ENCODE peak calls at places on chromosomes 11 and 22, in eight cellular contexts. M, N, T, H, W, D, L and F are unnamed samples. For H3K36me3, the result is how much of the 10 kb centered on the place peaks cover.

GRCh38 chr11:114026355-114026754 is 33.2 kb upstream of the ZBTB16 start:
- DNase-seq in M (no peak), N (peak), T (no peak), H (no peak), W (no peak), D (no peak), L (no peak), F (no peak)

GRCh38 chr11:33449798-33450197 is 192.6 kb downstream of the HIPK3 start:
- DNase-seq in M (no peak), N (peak), T (no peak), H (no peak), W (no peak), D (no peak), L (no peak), F (no peak)

GRCh38 chr11:85680897-85681296 is 5.1 kb downstream of the CCDC89 start:
- DNase-seq in M (no peak), N (no peak), T (no peak), H (no peak), W (no peak), D (no peak), L (peak), F (no peak)

GRCh38 chr11:95283653-95284052 is 52.7 kb upstream of the SESN3 start:
- DNase-seq in M (no peak), N (peak), T (no peak), H (no peak), W (no peak), D (no peak), L (no peak), F (no peak)

GRCh38 chr11:65355776-65356393 is 1.3 kb downstream of the TIGD3 start:
- DNase-seq in M (peak), N (no peak), T (no peak), H (peak), W (no peak), D (peak), L (peak), F (peak)

GRCh38 chr11:75463106-75463774 is 30.2 kb upstream of the KLHL35 start:
- DNase-seq in M (no peak), N (no peak), T (no peak), H (peak), W (no peak), D (no peak), L (peak), F (no peak)

GRCh38 chr11:65109231-65110198 is 2.2 kb upstream of the TM7SF2 start:
- DNase-seq in M (peak), N (no peak), T (no peak), H (no peak), W (no peak), D (no peak), L (no peak), F (no peak)

GRCh38 chr22:17121235-17122195 is at the start of gene TMEM121B:
- DNase-seq in M (peak), N (peak), T (peak), H (peak), W (no peak), D (peak), L (peak), F (peak)

GRCh38 chr11:110712643-110713468 is 619 bp upstream of the ARHGAP20 start:
- DNase-seq in M (peak), N (peak), T (peak), H (no peak), W (no peak), D (peak), L (peak), F (peak)

GRCh38 chr11:46307785-46308341 is 30.4 kb downstream of the CREB3L1 start:
- DNase-seq in M (no peak), N (no peak), T (no peak), H (no peak), W (no peak), D (no peak), L (no peak), F (no peak)

GRCh38 chr11:11072067-11072466 is 214.2 kb upstream of the ZBED5 start:
- DNase-seq in M (no peak), N (no peak), T (no peak), H (no peak), W (no peak), D (no peak), L (no peak), F (no peak)

GRCh38 chr11:58965246-58965985 is 26.1 kb downstream of the GLYATL1 start:
- DNase-seq in M (no peak), N (no peak), T (no peak), H (no peak), W (no peak), D (no peak), L (no peak), F (no peak)

GRCh38 chr11:2215561-2216399 is 44.2 kb upstream of the TH start:
- DNase-seq in M (peak), N (no peak), T (no peak), H (peak), W (no peak), D (peak), L (no peak), F (no peak)

DNA sequence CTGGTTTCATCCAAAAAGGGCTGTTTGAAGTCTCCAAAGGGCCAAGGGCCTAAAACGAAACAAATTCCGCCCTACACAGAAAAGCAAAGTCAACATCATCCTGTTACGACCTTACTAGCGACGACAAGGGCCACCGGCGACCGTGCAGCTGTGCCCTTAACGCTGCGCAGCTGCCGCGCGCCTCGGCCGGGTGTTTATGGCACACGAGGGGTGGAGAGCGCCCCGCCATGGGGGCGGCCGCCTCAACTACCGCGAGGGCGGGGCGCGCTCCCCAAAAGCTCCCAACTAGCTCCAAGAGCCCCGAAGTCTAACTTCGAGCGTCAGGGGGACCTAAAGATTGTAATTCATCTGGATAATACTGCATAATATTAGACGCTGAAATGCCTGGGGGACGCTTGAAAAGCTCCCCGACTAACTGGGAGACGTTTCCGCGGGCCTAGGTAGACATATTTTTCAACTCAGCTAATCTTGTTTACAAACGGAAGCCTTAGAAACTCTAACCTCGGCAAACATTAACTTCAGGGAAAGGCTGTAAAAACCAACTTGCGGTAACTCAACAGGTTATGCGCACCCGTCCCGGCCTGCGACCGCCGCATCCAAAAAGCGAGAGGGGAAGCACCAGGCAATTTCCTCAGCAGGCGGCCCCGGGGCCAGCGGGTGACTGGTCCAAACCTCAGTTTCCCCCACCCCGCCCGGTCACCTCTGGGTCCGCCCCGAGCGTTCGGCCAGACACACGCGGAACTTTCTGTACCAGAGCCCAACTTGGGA is 688 bp downstream of the TMEM123 start:
- DNase-seq in M (peak), N (peak), T (peak), H (peak), W (peak), D (peak), L (peak), F (peak)
- TF ChIP-seq CTCF in M (no peak), N (peak), T (peak), H (no peak), W (peak), D (peak), L (no peak), F (no peak)

GRCh38 chr22:38756631-38757463 is 1.0 kb upstream of the SUN2 start:
- DNase-seq in M (peak), N (no peak), T (no peak), H (no peak), W (no peak), D (no peak), L (no peak), F (no peak)
- H3K4me3 ChIP-seq in M (peak), N (peak), T (peak), H (peak), W (peak), D (peak), L (no peak), F (no peak)

GRCh38 chr11:134921938-134922337 is 509.9 kb upstream of the B3GAT1 start:
- DNase-seq in M (no peak), N (no peak), T (no peak), H (no peak), W (no peak), D (no peak), L (no peak), F (no peak)
- H3K36me3 ChIP-seq in M (under half), N (under half), T (under half), H (under half), W (under half), D (under half), L (under half), F (under half)

GRCh38 chr22:42901790-42902508 is 44.9 kb upstream of the ARFGAP3 start:
- DNase-seq in M (no peak), N (no peak), T (peak), H (no peak), W (no peak), D (no peak), L (no peak), F (no peak)
- TF ChIP-seq CTCF in M (no peak), N (no peak), T (peak), H (peak), W (no peak), D (no peak), L (peak), F (no peak)

GRCh38 chr11:910044-910588 is 494 bp downstream of the CHID1 start:
- DNase-seq in M (no peak), N (no peak), T (no peak), H (no peak), W (no peak), D (peak), L (no peak), F (peak)

GRCh38 chr11:908273-908672 is 2.3 kb downstream of the CHID1 start:
- DNase-seq in M (no peak), N (no peak), T (no peak), H (no peak), W (no peak), D (no peak), L (peak), F (no peak)

GRCh38 chr11:910589-911030 is at the start of gene CHID1:
- DNase-seq in M (peak), N (peak), T (peak), H (peak), W (peak), D (peak), L (peak), F (peak)

GRCh38 chr11:907668-908067 is 2.9 kb downstream of the CHID1 start:
- DNase-seq in M (no peak), N (no peak), T (no peak), H (no peak), W (no peak), D (no peak), L (no peak), F (no peak)

GRCh38 chr11:909406-909805 is 1.2 kb downstream of the CHID1 start:
- DNase-seq in M (no peak), N (no peak), T (no peak), H (no peak), W (no peak), D (no peak), L (no peak), F (no peak)
- H3K4me3 ChIP-seq in M (no peak), N (no peak), T (no peak), H (peak), W (no peak), D (no peak), L (no peak), F (no peak)

GRCh38 chr22:37499006-37499707 is 13.0 kb upstream of the MFNG start:
- DNase-seq in M (no peak), N (no peak), T (no peak), H (no peak), W (no peak), D (no peak), L (no peak), F (no peak)
- H3K36me3 ChIP-seq in M (under half), N (under half), T (under half), H (under half), W (under half), D (under half), L (under half), F (under half)

GRCh38 chr11:123166095-123166559 is 28.9 kb downstream of the CLMP start:
- DNase-seq in M (peak), N (peak), T (peak), H (no peak), W (no peak), D (no peak), L (peak), F (peak)
- TF ChIP-seq CTCF in M (peak), N (peak), T (peak), H (no peak), W (no peak), D (peak), L (peak), F (peak)

GRCh38 chr22:44755418-44755817 is 3.0 kb downstream of the ARHGAP8 start:
- DNase-seq in M (peak), N (no peak), T (no peak), H (peak), W (no peak), D (no peak), L (no peak), F (no peak)
- H3K4me3 ChIP-seq in M (no peak), N (no peak), T (no peak), H (no peak), W (no peak), D (no peak), L (no peak), F (no peak)

GRCh38 chr11:17486666-17487065 is 10.0 kb upstream of the ABCC8 start:
- DNase-seq in M (no peak), N (no peak), T (no peak), H (no peak), W (no peak), D (no peak), L (no peak), F (no peak)

GRCh38 chr11:17490938-17491337 is 14.3 kb upstream of the ABCC8 start:
- DNase-seq in M (peak), N (no peak), T (peak), H (no peak), W (no peak), D (no peak), L (no peak), F (no peak)

GRCh38 chr11:17489729-17490128 is 13.1 kb upstream of the ABCC8 start:
- DNase-seq in M (no peak), N (no peak), T (no peak), H (no peak), W (no peak), D (no peak), L (no peak), F (no peak)

GRCh38 chr11:17490232-17490631 is 13.6 kb upstream of the ABCC8 start:
- DNase-seq in M (no peak), N (no peak), T (no peak), H (no peak), W (no peak), D (no peak), L (no peak), F (no peak)

GRCh38 chr11:17488563-17488962 is 11.9 kb upstream of the ABCC8 start:
- DNase-seq in M (no peak), N (no peak), T (no peak), H (no peak), W (no peak), D (no peak), L (no peak), F (no peak)
- H3K36me3 ChIP-seq in M (under half), N (under half), T (under half), H (under half), W (under half), D (under half), L (under half), F (under half)